ENCODE peak calls at places on chromosomes 13 and 19, in four cellular contexts. One of them, this sample, is unnamed.

GRCh38 chr19:51690359-51691121 is 2.6 kb upstream of the SPACA6 start:
- DNase-seq in K562: peak
- DNase-seq in HepG2: no peak
- DNase-seq in H1: peak
- DNase-seq in this sample: no peak

GRCh38 chr19:5092444-5092843 is 123.5 kb downstream of the KDM4B start:
- DNase-seq in K562: no peak
- DNase-seq in H1: no peak
- DNase-seq in HepG2: no peak
- DNase-seq in this sample: no peak

GRCh38 chr13:82749551-82749950 is 1132.7 kb downstream of the SLITRK1 start:
- DNase-seq in H1: no peak
- DNase-seq in HepG2: no peak
- DNase-seq in K562: no peak
- DNase-seq in this sample: no peak

GRCh38 chr13:35512271-35512920 is 35.9 kb upstream of the MAB21L1 start:
- DNase-seq in HepG2: no peak
- DNase-seq in K562: no peak
- DNase-seq in H1: no peak
- DNase-seq in this sample: no peak

GRCh38 chr19:42323852-42324654 is 1.4 kb upstream of the MEGF8 start:
- DNase-seq in K562: no peak
- DNase-seq in HepG2: no peak
- DNase-seq in H1: peak
- DNase-seq in this sample: no peak

GRCh38 chr19:7533281-7533819 is 2.2 kb upstream of the PNPLA6 start:
- DNase-seq in K562: no peak
- DNase-seq in H1: peak
- DNase-seq in HepG2: no peak
- DNase-seq in this sample: no peak

GRCh38 chr13:76861859-76862258 is 24.3 kb downstream of the KCTD12 start:
- DNase-seq in K562: no peak
- DNase-seq in H1: no peak
- DNase-seq in HepG2: no peak
- DNase-seq in this sample: no peak

GRCh38 chr19:48878219-48879024 is 6.2 kb downstream of the PPP1R15A start:
- DNase-seq in H1: no peak
- DNase-seq in HepG2: no peak
- DNase-seq in K562: peak
- DNase-seq in this sample: no peak

GRCh38 chr19:53868091-53868891 is 608 bp downstream of the MYADM start:
- DNase-seq in K562: peak
- DNase-seq in H1: peak
- DNase-seq in HepG2: peak
- DNase-seq in this sample: no peak

GRCh38 chr19:46112527-46112926 is 12.0 kb downstream of the IGFL3 start:
- DNase-seq in HepG2: no peak
- DNase-seq in K562: no peak
- DNase-seq in H1: no peak
- DNase-seq in this sample: no peak

GRCh38 chr19:10920781-10921180 is 7.7 kb downstream of the YIPF2 start:
- DNase-seq in H1: no peak
- DNase-seq in K562: no peak
- DNase-seq in HepG2: no peak
- DNase-seq in this sample: no peak

GRCh38 chr19:10922638-10923014 is 5.8 kb downstream of the YIPF2 start:
- DNase-seq in H1: no peak
- DNase-seq in K562: peak
- DNase-seq in HepG2: no peak
- DNase-seq in this sample: no peak

GRCh38 chr19:10921199-10921879 is 7.1 kb downstream of the YIPF2 start:
- DNase-seq in H1: no peak
- DNase-seq in HepG2: no peak
- DNase-seq in K562: no peak
- DNase-seq in this sample: no peak

GRCh38 chr19:10923503-10924076 is 4.8 kb downstream of the YIPF2 start:
- DNase-seq in HepG2: no peak
- DNase-seq in H1: no peak
- DNase-seq in K562: peak
- DNase-seq in this sample: no peak

GRCh38 chr19:10921909-10922637 is 6.4 kb downstream of the YIPF2 start:
- DNase-seq in H1: no peak
- DNase-seq in K562: no peak
- DNase-seq in HepG2: no peak
- DNase-seq in this sample: no peak
- TF ChIP-seq BRCA1 in H1: no peak
- TF ChIP-seq BRCA1 in K562: no peak
- TF ChIP-seq BRCA1 in HepG2: no peak
- TF ChIP-seq BRCA1 in this sample: no peak

DNA sequence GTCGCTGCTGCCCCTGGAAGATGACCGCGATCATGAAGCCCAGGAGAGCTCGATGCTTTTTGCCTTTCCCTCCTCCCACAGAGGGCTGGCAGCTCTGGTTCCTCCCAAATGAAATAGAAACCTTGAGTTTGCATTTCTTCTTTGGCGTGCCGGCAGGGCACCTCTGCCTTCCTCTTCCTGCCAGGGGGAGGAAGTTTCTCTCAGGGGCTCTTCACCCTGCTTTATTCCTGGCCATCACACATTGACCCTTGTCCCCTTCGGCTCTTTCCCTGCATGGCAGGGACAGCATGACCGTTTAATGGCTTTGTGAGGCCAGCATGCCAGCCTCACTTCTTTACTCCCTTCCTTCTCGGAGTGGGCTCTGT is 47.9 kb downstream of the ACTN4 start:
- DNase-seq in K562: no peak
- DNase-seq in HepG2: no peak
- DNase-seq in H1: no peak
- DNase-seq in this sample: no peak
- TF ChIP-seq BRCA1 in K562: no peak
- TF ChIP-seq BRCA1 in HepG2: no peak
- TF ChIP-seq BRCA1 in H1: no peak
- TF ChIP-seq BRCA1 in this sample: no peak

GRCh38 chr13:42369071-42369795 is 97.3 kb downstream of the AKAP11 start:
- DNase-seq in K562: no peak
- DNase-seq in H1: no peak
- DNase-seq in HepG2: no peak
- DNase-seq in this sample: no peak

GRCh38 chr13:42370229-42370628 is 98.3 kb downstream of the AKAP11 start:
- DNase-seq in K562: no peak
- DNase-seq in H1: no peak
- DNase-seq in HepG2: no peak
- DNase-seq in this sample: no peak

GRCh38 chr13:42364613-42365000 is 92.7 kb downstream of the AKAP11 start:
- DNase-seq in H1: no peak
- DNase-seq in K562: no peak
- DNase-seq in HepG2: no peak
- DNase-seq in this sample: no peak

GRCh38 chr13:42363941-42364612 is 92.1 kb downstream of the AKAP11 start:
- DNase-seq in K562: no peak
- DNase-seq in H1: no peak
- DNase-seq in HepG2: no peak
- DNase-seq in this sample: no peak

GRCh38 chr13:42367836-42368235 is 95.9 kb downstream of the AKAP11 start:
- DNase-seq in HepG2: no peak
- DNase-seq in H1: no peak
- DNase-seq in K562: no peak
- DNase-seq in this sample: no peak
- TF ChIP-seq BRCA1 in HepG2: no peak
- TF ChIP-seq BRCA1 in H1: no peak
- TF ChIP-seq BRCA1 in K562: no peak
- TF ChIP-seq BRCA1 in this sample: no peak

GRCh38 chr19:38660724-38661123 is 13.3 kb downstream of the ACTN4 start:
- DNase-seq in HepG2: no peak
- DNase-seq in H1: no peak
- DNase-seq in K562: no peak
- DNase-seq in this sample: no peak

GRCh38 chr19:38661166-38661565 is 13.7 kb downstream of the ACTN4 start:
- DNase-seq in H1: no peak
- DNase-seq in K562: no peak
- DNase-seq in HepG2: no peak
- DNase-seq in this sample: no peak

GRCh38 chr19:38662508-38663155 is 15.2 kb downstream of the ACTN4 start:
- DNase-seq in H1: no peak
- DNase-seq in K562: no peak
- DNase-seq in HepG2: no peak
- DNase-seq in this sample: no peak

GRCh38 chr19:38663156-38663651 is 15.8 kb downstream of the ACTN4 start:
- DNase-seq in HepG2: no peak
- DNase-seq in H1: no peak
- DNase-seq in K562: no peak
- DNase-seq in this sample: no peak

GRCh38 chr19:38661996-38662395 is 14.5 kb downstream of the ACTN4 start:
- DNase-seq in HepG2: no peak
- DNase-seq in H1: no peak
- DNase-seq in K562: no peak
- DNase-seq in this sample: no peak
- TF ChIP-seq BRCA1 in HepG2: no peak
- TF ChIP-seq BRCA1 in H1: no peak
- TF ChIP-seq BRCA1 in K562: no peak
- TF ChIP-seq BRCA1 in this sample: no peak

This sample was measured in GM12878.